ENCODE peak calls at places on chromosomes 2 and 18, in four cellular contexts. O is GM12891, M is HCT116, S is prostate gland. P is an unnamed sample.
A peak's percentile ranks its signal among the peaks of the same experiment; 100 is the strongest.

GRCh38 chr18:44589709-44590108 is 91.0 kb upstream of the SETBP1 start:
- DNase-seq in M (no peak), S (peak; percentile 8), O (no peak), P (no peak)

GRCh38 chr2:240136671-240137292 is 677 bp upstream of the COPS9 start:
- DNase-seq in S (no peak), O (no peak), M (no peak), P (peak; percentile 20)

GRCh38 chr18:56019908-56020307 is 431.9 kb upstream of the TCF4 start:
- DNase-seq in M (no peak), S (no peak), O (no peak), P (no peak)

GRCh38 chr2:205235434-205235833 is 446.9 kb upstream of the NRP2 start:
- DNase-seq in M (peak; percentile 2), O (no peak), S (no peak), P (no peak)

GRCh38 chr18:39311111-39311712 is 1745.6 kb upstream of the CELF4 start:
- DNase-seq in O (no peak), S (no peak), M (no peak), P (no peak)

GRCh38 chr2:68417931-68418330 is 49.2 kb downstream of the FBXO48 start:
- DNase-seq in S (no peak), O (no peak), M (no peak), P (no peak)

GRCh38 chr2:24175631-24176030 is 778 bp downstream of the FAM228A start:
- DNase-seq in O (no peak), M (no peak), S (no peak), P (no peak)

GRCh38 chr2:224594840-224595239 is 9.7 kb upstream of the CUL3 start:
- DNase-seq in O (no peak), M (no peak), S (no peak), P (no peak)

GRCh38 chr18:46071894-46072867 is at the start of gene PSTPIP2:
- DNase-seq in O (peak; percentile 49), M (peak; percentile 22), S (peak; percentile 64), P (peak; percentile 93)

GRCh38 chr2:242024751-242025355 is 155.3 kb downstream of the RTP5 start:
- DNase-seq in O (no peak), S (no peak), M (no peak), P (no peak)

GRCh38 chr2:184338776-184339175 is 259.6 kb upstream of the ZNF804A start:
- DNase-seq in M (no peak), S (no peak), O (no peak), P (no peak)

GRCh38 chr18:74806700-74807416 is 209.2 kb downstream of the ZNF407 start:
- DNase-seq in M (peak; percentile 77), O (peak; percentile 24), S (no peak), P (no peak)

DNA sequence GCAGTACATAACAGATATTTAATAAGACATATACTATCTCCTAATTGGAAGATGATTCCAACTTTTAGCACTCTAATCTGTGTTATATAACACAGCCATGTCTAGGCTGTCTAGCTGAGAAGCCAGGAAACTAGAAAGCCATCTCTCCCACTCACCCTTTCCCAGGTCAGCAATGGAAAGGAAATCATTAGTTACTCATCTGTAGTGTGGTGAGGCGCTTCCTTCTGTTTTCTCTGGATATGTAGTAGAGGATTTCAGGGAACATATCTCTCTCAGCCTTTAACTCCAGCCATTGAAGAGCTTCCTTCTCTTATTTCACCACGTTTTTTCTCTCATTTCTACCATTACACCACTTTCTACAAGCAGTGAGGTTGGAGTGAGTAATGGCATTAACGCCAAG is 19.4 kb downstream of the RBBP8 start:
- DNase-seq in O (no peak), M (no peak), S (no peak), P (no peak)
- TF ChIP-seq POLR2AphosphoS5 in O (no peak), M (no peak), S (no peak), P (no peak)

GRCh38 chr18:24177499-24178133 is 38.8 kb downstream of the CABYR start:
- DNase-seq in O (no peak), S (no peak), M (no peak), P (no peak)

GRCh38 chr18:24173997-24174396 is 35.1 kb downstream of the CABYR start:
- DNase-seq in S (no peak), O (no peak), M (no peak), P (no peak)

GRCh38 chr18:24180048-24180447 is 41.2 kb downstream of the CABYR start:
- DNase-seq in S (no peak), O (no peak), M (no peak), P (no peak)

GRCh38 chr18:24181806-24182205 is 42.9 kb downstream of the CABYR start:
- DNase-seq in S (no peak), O (no peak), M (no peak), P (no peak)

DNA sequence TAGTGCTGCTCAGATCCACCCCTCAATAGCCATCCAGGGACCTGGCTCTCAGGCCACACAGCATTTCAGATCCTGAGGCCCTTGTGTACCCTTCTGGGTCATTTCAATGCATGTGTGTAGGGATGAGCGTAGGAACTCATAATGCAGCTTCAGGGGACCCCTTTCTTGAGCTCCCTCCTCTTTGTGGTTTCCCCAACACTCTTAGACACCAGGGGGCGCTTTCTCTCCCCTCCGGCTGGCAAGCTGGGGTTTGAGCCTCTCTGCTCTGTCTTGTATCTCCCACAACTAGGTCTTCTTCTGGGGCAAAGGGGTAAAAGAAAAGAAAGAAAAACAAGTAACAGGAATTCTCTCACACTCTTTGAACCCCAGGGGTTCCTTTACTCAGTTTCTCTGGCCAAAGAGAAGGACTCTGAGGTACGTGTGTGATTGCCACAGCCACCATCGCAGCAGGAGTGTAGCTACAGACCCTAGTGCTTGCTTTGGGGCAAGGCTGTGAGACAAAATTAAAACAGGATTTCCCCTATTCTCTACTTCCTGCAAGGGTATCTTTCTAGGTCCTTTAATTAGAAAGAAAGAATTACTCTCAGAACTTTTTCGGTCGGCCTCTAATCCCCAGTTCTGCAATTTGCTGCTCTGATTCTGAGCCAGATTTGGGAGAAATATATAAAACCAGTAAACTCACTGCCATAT is 38.0 kb downstream of the CABYR start:
- DNase-seq in S (peak; percentile 40), M (peak; percentile 35), O (peak; percentile 37), P (peak; percentile 50)
- TF ChIP-seq POLR2A in S (no peak), M (no peak), O (no peak), P (no peak)

GRCh38 chr2:27379383-27379839 is 1.1 kb downstream of the ZNF513 start:
- DNase-seq in S (no peak), M (no peak), O (no peak), P (no peak)

GRCh38 chr2:27381577-27382181 is 1.1 kb upstream of the ZNF513 start:
- DNase-seq in S (no peak), O (no peak), M (no peak), P (no peak)

GRCh38 chr2:27378809-27379290 is 1.7 kb downstream of the ZNF513 start:
- DNase-seq in S (no peak), O (no peak), M (no peak), P (no peak)

GRCh38 chr2:27379840-27380625 is 501 bp downstream of the ZNF513 start:
- DNase-seq in M (no peak), S (peak; percentile 36), O (no peak), P (peak; percentile 25)

GRCh38 chr2:27380626-27381556 is at the start of gene ZNF513:
- DNase-seq in O (peak; percentile 94), M (peak; percentile 76), S (peak; percentile 98), P (peak; percentile 97)
- TF ChIP-seq POLR2AphosphoS5 in O (peak; percentile 81), M (peak; percentile 79), S (peak; percentile 99), P (peak; percentile 97)

GRCh38 chr18:28177828-28178635 is 1.1 kb upstream of the CDH2 start:
- DNase-seq in O (no peak), M (no peak), S (peak; percentile 10), P (no peak)
- TF ChIP-seq POLR2A in O (no peak), M (no peak), S (no peak), P (no peak)

GRCh38 chr2:119704670-119705120 is 25.7 kb downstream of the TMEM177 start:
- DNase-seq in S (no peak), M (no peak), O (no peak), P (no peak)
- TF ChIP-seq POLR2AphosphoS5 in S (no peak), M (no peak), O (no peak), P (no peak)

GRCh38 chr2:55050133-55050994 is at the start of gene RTN4:
- DNase-seq in O (peak; percentile 81), S (peak; percentile 99), M (peak; percentile 97), P (peak; percentile 98)
- TF ChIP-seq POLR2A in O (peak; percentile 88), S (peak; percentile 100), M (peak; percentile 95), P (peak; percentile 94)

GRCh38 chr18:51153659-51154371 is 43.7 kb downstream of the MEX3C start:
- DNase-seq in S (no peak), O (peak; percentile 38), M (no peak), P (peak; percentile 75)
- TF ChIP-seq POLR2AphosphoS5 in S (no peak), O (no peak), M (no peak), P (no peak)

GRCh38 chr2:182718459-182718858 is 2.4 kb downstream of the DNAJC10 start:
- DNase-seq in O (no peak), S (no peak), M (no peak), P (no peak)

GRCh38 chr2:182717451-182718215 is 1.6 kb downstream of the DNAJC10 start:
- DNase-seq in M (no peak), O (no peak), S (no peak), P (no peak)

GRCh38 chr2:182715121-182715895 is 749 bp upstream of the DNAJC10 start:
- DNase-seq in S (no peak), M (no peak), O (no peak), P (no peak)

GRCh38 chr2:182716665-182716990 is 571 bp downstream of the DNAJC10 start:
- DNase-seq in O (no peak), M (no peak), S (peak; percentile 13), P (peak; percentile 46)

GRCh38 chr2:182715896-182716664 is at the start of gene DNAJC10:
- DNase-seq in S (peak; percentile 85), M (peak; percentile 46), O (peak; percentile 67), P (peak; percentile 90)
- TF ChIP-seq POLR2A in S (peak; percentile 36), M (peak; percentile 89), O (peak; percentile 62), P (no peak)

DNA sequence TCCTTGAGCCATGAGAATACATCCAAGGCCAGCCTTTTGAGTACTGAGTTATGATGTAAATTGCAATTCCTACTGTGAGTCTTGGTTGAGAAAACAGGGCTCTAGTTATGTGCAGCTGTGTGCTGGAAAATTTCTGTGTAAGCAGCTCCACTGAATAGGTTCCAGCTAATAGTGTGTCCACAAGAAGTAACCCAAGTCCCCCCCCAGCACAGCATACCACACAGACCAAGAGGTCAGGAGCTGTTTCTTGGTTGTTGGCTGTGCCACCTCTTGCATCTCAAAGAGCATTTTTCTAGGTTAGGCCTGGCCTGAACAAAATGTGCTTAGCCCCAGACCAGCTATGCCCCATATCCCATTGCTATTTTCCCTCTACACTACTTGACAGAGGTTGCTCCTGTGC is 36.8 kb upstream of the APCDD1 start:
- DNase-seq in O (no peak), M (no peak), S (no peak), P (no peak)
- TF ChIP-seq POLR2AphosphoS5 in O (no peak), M (no peak), S (no peak), P (no peak)

GRCh38 chr2:120442923-120443571 is 97.1 kb downstream of the INHBB start:
- DNase-seq in M (peak; percentile 63), S (peak; percentile 85), O (no peak), P (peak; percentile 91)
- TF ChIP-seq POLR2A in M (peak; percentile 68), S (peak; percentile 85), O (no peak), P (peak; percentile 26)

P was measured in upper lobe of left lung.